ENCODE peak calls at places on chromosomes 11 and 22, in eight cellular contexts. A is NCI-H1092; V is NCI-H82; Y is stomach; J is posterior cingulate gyrus; O is SK-N-DZ; W is GM13977; P is CD8-positive, alpha-beta memory T cell. R is an unnamed sample.

GRCh38 chr22:40040927-40041326 is 46.2 kb downstream of the FAM83F start:
- DNase-seq in A (no peak), P (no peak), W (no peak), O (no peak), Y (no peak), V (no peak), J (peak), R (no peak)

GRCh38 chr11:123000721-123001120 is 19.1 kb upstream of the BSX start:
- DNase-seq in Y (no peak), P (no peak), W (no peak), V (no peak), J (no peak), O (no peak), A (no peak), R (no peak)

GRCh38 chr22:22746963-22747933 is 102.8 kb downstream of the GGTLC2 start:
- DNase-seq in O (no peak), V (no peak), J (no peak), W (no peak), Y (no peak), A (no peak), P (no peak), R (no peak)

GRCh38 chr22:47450876-47451475 is 688.5 kb downstream of the TBC1D22A start:
- DNase-seq in V (no peak), O (no peak), Y (no peak), P (no peak), W (no peak), J (peak), A (no peak), R (no peak)

GRCh38 chr22:19109198-19110063 is 12.8 kb downstream of the DGCR2 start:
- DNase-seq in Y (peak), J (no peak), A (no peak), P (peak), O (no peak), V (no peak), W (peak), R (no peak)

GRCh38 chr11:118201966-118202365 is 22.8 kb downstream of the JAML start:
- DNase-seq in J (no peak), V (no peak), P (no peak), Y (no peak), O (no peak), W (no peak), A (no peak), R (no peak)

GRCh38 chr11:14179126-14179820 is 179.7 kb downstream of the RRAS2 start:
- DNase-seq in P (no peak), J (no peak), Y (no peak), O (peak), W (no peak), V (no peak), A (no peak), R (no peak)

GRCh38 chr11:114076974-114077373 is 17.5 kb downstream of the ZBTB16 start:
- DNase-seq in V (no peak), A (peak), P (no peak), J (no peak), Y (no peak), W (no peak), O (no peak), R (no peak)

GRCh38 chr11:71505781-71506180 is 21.3 kb upstream of the KRTAP5-7 start:
- DNase-seq in V (no peak), W (no peak), O (no peak), Y (no peak), A (no peak), P (no peak), J (no peak), R (no peak)

GRCh38 chr11:69645801-69646492 is 5.0 kb downstream of the CCND1 start:
- DNase-seq in P (no peak), A (no peak), Y (no peak), J (no peak), O (peak), V (no peak), W (no peak), R (no peak)

GRCh38 chr11:84227970-84228369 is 941.8 kb upstream of the CCDC90B start:
- DNase-seq in A (no peak), J (no peak), Y (no peak), P (no peak), V (no peak), O (no peak), W (no peak), R (no peak)

GRCh38 chr11:131923309-131923708 is 552.9 kb downstream of the NTM start:
- DNase-seq in O (no peak), A (no peak), P (no peak), V (no peak), J (no peak), Y (no peak), W (no peak), R (no peak)

GRCh38 chr11:34916810-34917780 is 677 bp downstream of the PDHX start:
- DNase-seq in V (peak), Y (no peak), J (no peak), A (no peak), W (peak), P (no peak), O (no peak), R (no peak)

GRCh38 chr11:108620958-108621772 is 27.6 kb upstream of the EXPH5 start:
- DNase-seq in J (no peak), A (no peak), Y (no peak), P (no peak), W (peak), V (no peak), O (no peak), R (no peak)

GRCh38 chr11:20126724-20127123 is 33.6 kb downstream of the DBX1 start:
- DNase-seq in W (no peak), V (no peak), Y (no peak), O (no peak), P (no peak), A (no peak), J (no peak), R (no peak)

GRCh38 chr11:92758216-92758615 is 211.2 kb upstream of the MTNR1B start:
- DNase-seq in J (no peak), Y (no peak), A (no peak), O (no peak), P (no peak), W (no peak), V (no peak), R (no peak)

GRCh38 chr22:26529345-26529744 is 17.1 kb upstream of the TFIP11 start:
- DNase-seq in W (no peak), Y (no peak), O (no peak), J (no peak), P (no peak), V (peak), A (peak), R (no peak)

GRCh38 chr11:31118566-31118965 is 251.0 kb downstream of the DCDC1 start:
- DNase-seq in P (no peak), V (no peak), J (no peak), O (no peak), A (no peak), W (no peak), Y (no peak), R (no peak)

GRCh38 chr22:47842119-47842518 is 1079.7 kb downstream of the TBC1D22A start:
- DNase-seq in V (no peak), Y (no peak), A (no peak), W (no peak), P (no peak), J (no peak), O (no peak), R (no peak)

GRCh38 chr11:66701432-66702240 is 23.9 kb upstream of the RBM4B start:
- DNase-seq in O (no peak), J (no peak), W (no peak), V (no peak), A (no peak), Y (peak), P (no peak), R (no peak)

GRCh38 chr11:21783954-21784353 is 408.9 kb upstream of the ANO5 start:
- DNase-seq in J (no peak), O (no peak), A (no peak), V (no peak), W (no peak), Y (no peak), P (no peak), R (no peak)

GRCh38 chr11:116576523-116576922 is 196.3 kb downstream of the BUD13 start:
- DNase-seq in A (no peak), Y (no peak), V (no peak), P (no peak), J (no peak), O (no peak), W (no peak), R (no peak)

GRCh38 chr22:32325811-32326237 is 31.8 kb upstream of the RFPL3 start:
- DNase-seq in W (no peak), Y (peak), O (no peak), V (no peak), A (no peak), J (no peak), P (no peak), R (no peak)

GRCh38 chr11:26830757-26831156 is 108.9 kb upstream of the SLC5A12 start:
- DNase-seq in W (no peak), O (no peak), V (no peak), P (no peak), J (no peak), A (no peak), Y (no peak), R (no peak)

GRCh38 chr11:99952816-99953215 is 734.3 kb upstream of the ARHGAP42 start:
- DNase-seq in Y (no peak), V (no peak), A (no peak), P (no peak), W (no peak), J (no peak), O (no peak), R (no peak)

GRCh38 chr11:112219476-112220232 is 6.6 kb upstream of the PTS start:
- DNase-seq in J (peak), V (peak), W (peak), A (peak), P (peak), Y (no peak), O (peak), R (no peak)

GRCh38 chr11:72624496-72625201 is 49.6 kb downstream of the PDE2A start:
- DNase-seq in V (no peak), W (no peak), Y (no peak), P (no peak), O (no peak), J (no peak), A (no peak), R (no peak)

GRCh38 chr22:49582171-49582570 is 245.5 kb downstream of the BRD1 start:
- DNase-seq in O (no peak), P (no peak), Y (no peak), V (no peak), W (no peak), J (peak), A (no peak), R (peak)

GRCh38 chr22:23801886-23802377 is 15.2 kb downstream of the SMARCB1 start:
- DNase-seq in J (no peak), A (no peak), V (no peak), O (no peak), P (no peak), Y (no peak), W (no peak), R (no peak)